ENCODE peak calls at places on chromosomes 7 and 10, in six cellular contexts. One of them, this sample, is unnamed.

GRCh38 chr7:51009716-51010496 is 227.2 kb upstream of the GRB10 start:
- DNase-seq in CD8-positive, alpha-beta T cell: no peak
- DNase-seq in Panc1: no peak
- DNase-seq in WERI-Rb-1: no peak
- DNase-seq in brain microvascular endothelial cell: no peak
- DNase-seq in PC-3: peak; percentile 60
- DNase-seq in this sample: no peak

GRCh38 chr10:117723343-117723742 is 180.8 kb downstream of the EMX2 start:
- DNase-seq in CD8-positive, alpha-beta T cell: no peak
- DNase-seq in Panc1: no peak
- DNase-seq in WERI-Rb-1: no peak
- DNase-seq in brain microvascular endothelial cell: no peak
- DNase-seq in PC-3: peak; percentile 12
- DNase-seq in this sample: no peak

GRCh38 chr7:29988391-29989256 is 977 bp downstream of the SCRN1 start:
- DNase-seq in CD8-positive, alpha-beta T cell: peak; percentile 24
- DNase-seq in Panc1: peak; percentile 76
- DNase-seq in WERI-Rb-1: peak; percentile 71
- DNase-seq in brain microvascular endothelial cell: peak; percentile 64
- DNase-seq in PC-3: peak; percentile 51
- DNase-seq in this sample: no peak

GRCh38 chr10:3067045-3067858 is at the start of gene PFKP:
- DNase-seq in CD8-positive, alpha-beta T cell: peak; percentile 39
- DNase-seq in Panc1: no peak
- DNase-seq in WERI-Rb-1: no peak
- DNase-seq in brain microvascular endothelial cell: no peak
- DNase-seq in PC-3: no peak
- DNase-seq in this sample: no peak

GRCh38 chr7:100370303-100370702 is 3.0 kb upstream of the PILRA start:
- DNase-seq in CD8-positive, alpha-beta T cell: no peak
- DNase-seq in Panc1: no peak
- DNase-seq in WERI-Rb-1: no peak
- DNase-seq in brain microvascular endothelial cell: no peak
- DNase-seq in PC-3: no peak
- DNase-seq in this sample: no peak

GRCh38 chr10:121553861-121554264 is 44.4 kb downstream of the FGFR2 start:
- DNase-seq in CD8-positive, alpha-beta T cell: no peak
- DNase-seq in Panc1: no peak
- DNase-seq in WERI-Rb-1: no peak
- DNase-seq in brain microvascular endothelial cell: no peak
- DNase-seq in PC-3: peak; percentile 26
- DNase-seq in this sample: no peak

GRCh38 chr10:77898323-77899079 is 28.1 kb downstream of the DLG5 start:
- DNase-seq in CD8-positive, alpha-beta T cell: no peak
- DNase-seq in Panc1: no peak
- DNase-seq in WERI-Rb-1: peak; percentile 97
- DNase-seq in brain microvascular endothelial cell: no peak
- DNase-seq in PC-3: no peak
- DNase-seq in this sample: no peak

GRCh38 chr10:86971146-86971991 is 3.1 kb downstream of the ADIRF start:
- DNase-seq in CD8-positive, alpha-beta T cell: peak; percentile 91
- DNase-seq in Panc1: peak; percentile 80
- DNase-seq in WERI-Rb-1: no peak
- DNase-seq in brain microvascular endothelial cell: peak; percentile 27
- DNase-seq in PC-3: peak; percentile 87
- DNase-seq in this sample: no peak

GRCh38 chr7:951881-952547 is 2.5 kb downstream of the ADAP1 start:
- DNase-seq in CD8-positive, alpha-beta T cell: no peak
- DNase-seq in Panc1: no peak
- DNase-seq in WERI-Rb-1: no peak
- DNase-seq in brain microvascular endothelial cell: no peak
- DNase-seq in PC-3: no peak
- DNase-seq in this sample: no peak

GRCh38 chr10:22315455-22316285 is 518 bp upstream of the COMMD3 start:
- DNase-seq in CD8-positive, alpha-beta T cell: no peak
- DNase-seq in Panc1: no peak
- DNase-seq in WERI-Rb-1: no peak
- DNase-seq in brain microvascular endothelial cell: no peak
- DNase-seq in PC-3: peak; percentile 19
- DNase-seq in this sample: no peak

GRCh38 chr7:29146082-29146706 is at the start of gene CPVL:
- DNase-seq in CD8-positive, alpha-beta T cell: no peak
- DNase-seq in Panc1: no peak
- DNase-seq in WERI-Rb-1: no peak
- DNase-seq in brain microvascular endothelial cell: no peak
- DNase-seq in PC-3: peak; percentile 73
- DNase-seq in this sample: no peak

GRCh38 chr7:94251-94801 is 98.0 kb upstream of the FAM20C start:
- DNase-seq in CD8-positive, alpha-beta T cell: no peak
- DNase-seq in Panc1: no peak
- DNase-seq in WERI-Rb-1: no peak
- DNase-seq in brain microvascular endothelial cell: no peak
- DNase-seq in PC-3: no peak
- DNase-seq in this sample: no peak

GRCh38 chr7:128407751-128408708 is 1.8 kb downstream of the IMPDH1 start:
- DNase-seq in CD8-positive, alpha-beta T cell: no peak
- DNase-seq in Panc1: no peak
- DNase-seq in WERI-Rb-1: peak; percentile 94
- DNase-seq in brain microvascular endothelial cell: no peak
- DNase-seq in PC-3: no peak
- DNase-seq in this sample: no peak

GRCh38 chr10:80161321-80162084 is 29.0 kb downstream of the PLAC9 start:
- DNase-seq in CD8-positive, alpha-beta T cell: no peak
- DNase-seq in Panc1: no peak
- DNase-seq in WERI-Rb-1: no peak
- DNase-seq in brain microvascular endothelial cell: no peak
- DNase-seq in PC-3: peak; percentile 76
- DNase-seq in this sample: no peak

GRCh38 chr10:47364366-47364765 is 16.2 kb downstream of the RBP3 start:
- DNase-seq in CD8-positive, alpha-beta T cell: no peak
- DNase-seq in Panc1: no peak
- DNase-seq in WERI-Rb-1: no peak
- DNase-seq in brain microvascular endothelial cell: no peak
- DNase-seq in PC-3: no peak
- DNase-seq in this sample: no peak

GRCh38 chr10:86651631-86652331 is 2.6 kb upstream of the OPN4 start:
- DNase-seq in CD8-positive, alpha-beta T cell: no peak
- DNase-seq in Panc1: no peak
- DNase-seq in WERI-Rb-1: no peak
- DNase-seq in brain microvascular endothelial cell: no peak
- DNase-seq in PC-3: no peak
- DNase-seq in this sample: no peak

GRCh38 chr7:29281782-29282541 is 87.4 kb downstream of the CHN2 start:
- DNase-seq in CD8-positive, alpha-beta T cell: no peak
- DNase-seq in Panc1: no peak
- DNase-seq in WERI-Rb-1: no peak
- DNase-seq in brain microvascular endothelial cell: peak; percentile 86
- DNase-seq in PC-3: no peak
- DNase-seq in this sample: no peak

GRCh38 chr7:47806701-47807103 is 141.6 kb downstream of the PKD1L1 start:
- DNase-seq in CD8-positive, alpha-beta T cell: no peak
- DNase-seq in Panc1: no peak
- DNase-seq in WERI-Rb-1: no peak
- DNase-seq in brain microvascular endothelial cell: no peak
- DNase-seq in PC-3: no peak
- DNase-seq in this sample: no peak

GRCh38 chr10:86308056-86308455 is 58.5 kb downstream of the GRID1 start:
- DNase-seq in CD8-positive, alpha-beta T cell: no peak
- DNase-seq in Panc1: no peak
- DNase-seq in WERI-Rb-1: no peak
- DNase-seq in brain microvascular endothelial cell: no peak
- DNase-seq in PC-3: no peak
- DNase-seq in this sample: no peak

GRCh38 chr7:133452611-133453010 is 199.7 kb downstream of the EXOC4 start:
- DNase-seq in CD8-positive, alpha-beta T cell: no peak
- DNase-seq in Panc1: no peak
- DNase-seq in WERI-Rb-1: no peak
- DNase-seq in brain microvascular endothelial cell: no peak
- DNase-seq in PC-3: no peak
- DNase-seq in this sample: no peak

GRCh38 chr7:17779381-17779780 is 160.9 kb downstream of the SNX13 start:
- DNase-seq in CD8-positive, alpha-beta T cell: no peak
- DNase-seq in Panc1: no peak
- DNase-seq in WERI-Rb-1: no peak
- DNase-seq in brain microvascular endothelial cell: no peak
- DNase-seq in PC-3: no peak
- DNase-seq in this sample: no peak

GRCh38 chr7:17781491-17782215 is 158.6 kb downstream of the SNX13 start:
- DNase-seq in CD8-positive, alpha-beta T cell: no peak
- DNase-seq in Panc1: no peak
- DNase-seq in WERI-Rb-1: no peak
- DNase-seq in brain microvascular endothelial cell: peak; percentile 81
- DNase-seq in PC-3: peak; percentile 71
- DNase-seq in this sample: no peak

GRCh38 chr7:17786314-17786852 is 153.9 kb downstream of the SNX13 start:
- DNase-seq in CD8-positive, alpha-beta T cell: no peak
- DNase-seq in Panc1: no peak
- DNase-seq in WERI-Rb-1: no peak
- DNase-seq in brain microvascular endothelial cell: no peak
- DNase-seq in PC-3: no peak
- DNase-seq in this sample: no peak

GRCh38 chr7:17787257-17787656 is 153.0 kb downstream of the SNX13 start:
- DNase-seq in CD8-positive, alpha-beta T cell: no peak
- DNase-seq in Panc1: no peak
- DNase-seq in WERI-Rb-1: no peak
- DNase-seq in brain microvascular endothelial cell: no peak
- DNase-seq in PC-3: peak; percentile 62
- DNase-seq in this sample: no peak

GRCh38 chr7:17782216-17782549 is 158.1 kb downstream of the SNX13 start:
- DNase-seq in CD8-positive, alpha-beta T cell: no peak
- DNase-seq in Panc1: no peak
- DNase-seq in WERI-Rb-1: no peak
- DNase-seq in brain microvascular endothelial cell: no peak
- DNase-seq in PC-3: no peak
- DNase-seq in this sample: no peak
- H3K27ac ChIP-seq in CD8-positive, alpha-beta T cell: no peak overlapping the region
- H3K27ac ChIP-seq in Panc1: no peak overlapping the region
- H3K27ac ChIP-seq in WERI-Rb-1: no peak overlapping the region
- H3K27ac ChIP-seq in brain microvascular endothelial cell: peak overlapping the region; percentile 30
- H3K27ac ChIP-seq in PC-3: peak overlapping the region; percentile 67
- H3K27ac ChIP-seq in this sample: no peak overlapping the region

DNA sequence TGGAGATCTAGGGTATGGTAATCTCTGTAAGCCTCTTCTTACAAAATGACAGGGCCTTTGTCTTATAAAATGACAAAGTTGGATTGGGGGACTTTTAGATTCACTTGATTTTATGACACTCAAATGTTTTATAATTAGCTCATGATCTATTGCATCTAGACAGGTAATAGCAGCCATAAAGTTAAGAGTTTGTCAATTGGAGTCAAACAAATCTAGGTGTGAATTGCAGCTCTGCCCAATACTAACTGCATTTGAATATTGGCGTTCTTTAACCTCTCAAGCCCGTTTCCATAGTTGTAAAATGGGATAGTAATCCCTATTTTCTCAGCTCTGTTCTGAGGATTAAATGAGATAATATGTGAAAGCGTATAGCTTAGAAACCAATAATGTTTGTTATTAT is 14.1 kb upstream of the MRC1 start:
- DNase-seq in CD8-positive, alpha-beta T cell: no peak
- DNase-seq in Panc1: no peak
- DNase-seq in WERI-Rb-1: no peak
- DNase-seq in brain microvascular endothelial cell: no peak
- DNase-seq in PC-3: no peak
- DNase-seq in this sample: no peak
- H3K27ac ChIP-seq in CD8-positive, alpha-beta T cell: no peak overlapping the region
- H3K27ac ChIP-seq in Panc1: no peak overlapping the region
- H3K27ac ChIP-seq in WERI-Rb-1: no peak overlapping the region
- H3K27ac ChIP-seq in brain microvascular endothelial cell: no peak overlapping the region
- H3K27ac ChIP-seq in PC-3: no peak overlapping the region
- H3K27ac ChIP-seq in this sample: no peak overlapping the region

GRCh38 chr7:95002726-95003125 is 95.3 kb downstream of the PPP1R9A start:
- DNase-seq in CD8-positive, alpha-beta T cell: no peak
- DNase-seq in Panc1: no peak
- DNase-seq in WERI-Rb-1: no peak
- DNase-seq in brain microvascular endothelial cell: no peak
- DNase-seq in PC-3: peak; percentile 24
- DNase-seq in this sample: no peak
- H3K27ac ChIP-seq in CD8-positive, alpha-beta T cell: no peak overlapping the region
- H3K27ac ChIP-seq in Panc1: no peak overlapping the region
- H3K27ac ChIP-seq in WERI-Rb-1: no peak overlapping the region
- H3K27ac ChIP-seq in brain microvascular endothelial cell: no peak overlapping the region
- H3K27ac ChIP-seq in PC-3: no peak overlapping the region
- H3K27ac ChIP-seq in this sample: no peak overlapping the region

GRCh38 chr7:25664593-25664992 is 436.3 kb upstream of the NPVF start:
- DNase-seq in CD8-positive, alpha-beta T cell: no peak
- DNase-seq in Panc1: no peak
- DNase-seq in WERI-Rb-1: no peak
- DNase-seq in brain microvascular endothelial cell: no peak
- DNase-seq in PC-3: no peak
- DNase-seq in this sample: no peak

GRCh38 chr7:25663877-25664276 is 435.6 kb upstream of the NPVF start:
- DNase-seq in CD8-positive, alpha-beta T cell: no peak
- DNase-seq in Panc1: no peak
- DNase-seq in WERI-Rb-1: no peak
- DNase-seq in brain microvascular endothelial cell: no peak
- DNase-seq in PC-3: no peak
- DNase-seq in this sample: peak; percentile 62

GRCh38 chr7:25665903-25666670 is 437.8 kb upstream of the NPVF start:
- DNase-seq in CD8-positive, alpha-beta T cell: no peak
- DNase-seq in Panc1: no peak
- DNase-seq in WERI-Rb-1: no peak
- DNase-seq in brain microvascular endothelial cell: no peak
- DNase-seq in PC-3: no peak
- DNase-seq in this sample: no peak

GRCh38 chr7:25665346-25665745 is 437.1 kb upstream of the NPVF start:
- DNase-seq in CD8-positive, alpha-beta T cell: no peak
- DNase-seq in Panc1: no peak
- DNase-seq in WERI-Rb-1: no peak
- DNase-seq in brain microvascular endothelial cell: no peak
- DNase-seq in PC-3: no peak
- DNase-seq in this sample: no peak

DNA sequence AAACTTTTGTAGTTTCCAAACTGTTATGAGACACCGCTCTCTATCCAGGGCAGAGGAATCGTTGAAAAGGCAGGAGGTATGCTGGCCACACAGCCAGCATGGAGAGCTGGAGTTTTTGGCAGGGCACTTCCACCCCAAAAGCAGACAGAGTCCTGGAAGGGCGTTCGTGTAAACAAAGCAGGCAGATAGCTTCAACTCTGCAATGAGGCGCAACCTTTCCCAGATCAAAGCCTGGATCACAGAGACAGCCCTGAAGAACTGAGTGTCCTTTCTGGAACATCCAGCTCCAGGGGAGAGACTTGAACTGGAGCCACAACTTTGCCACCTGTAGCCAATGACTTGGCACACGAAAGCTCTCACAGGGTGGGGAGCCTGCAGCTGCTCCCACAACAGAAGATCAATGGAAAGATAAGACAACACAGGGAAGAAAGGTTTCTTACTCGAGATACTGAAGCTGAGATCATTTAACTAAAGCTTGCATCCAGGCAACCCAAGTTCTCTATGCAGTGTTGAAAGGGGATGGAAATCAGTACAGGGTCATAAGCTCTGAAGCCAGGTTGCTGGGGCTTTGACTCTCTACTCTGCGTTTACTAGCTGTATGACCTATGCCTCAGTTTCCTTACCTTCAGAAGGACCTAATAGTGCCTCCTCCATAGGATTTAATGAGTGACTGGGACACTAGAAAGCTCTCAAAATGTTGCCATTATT is 434.7 kb upstream of the NPVF start:
- DNase-seq in CD8-positive, alpha-beta T cell: no peak
- DNase-seq in Panc1: no peak
- DNase-seq in WERI-Rb-1: no peak
- DNase-seq in brain microvascular endothelial cell: no peak
- DNase-seq in PC-3: no peak
- DNase-seq in this sample: no peak
- H3K27ac ChIP-seq in CD8-positive, alpha-beta T cell: no peak overlapping the region
- H3K27ac ChIP-seq in Panc1: no peak overlapping the region
- H3K27ac ChIP-seq in WERI-Rb-1: no peak overlapping the region
- H3K27ac ChIP-seq in brain microvascular endothelial cell: no peak overlapping the region
- H3K27ac ChIP-seq in PC-3: no peak overlapping the region
- H3K27ac ChIP-seq in this sample: no peak overlapping the region